ENCODE peak calls at places on chromosomes 16 and 17, in seven cellular contexts. E, T, G, Q, I, J and O are unnamed samples.
A peak's percentile ranks its signal among the peaks of the same experiment; 100 is the strongest.

GRCh38 chr17:75830168-75831031 is 13.8 kb downstream of the UNC13D start:
- DNase-seq in J (peak; percentile 55), E (no peak), Q (peak; percentile 56), T (peak; percentile 19), I (no peak), G (peak; percentile 39), O (no peak)

GRCh38 chr16:53212899-53213235 is 158.1 kb downstream of the CHD9 start:
- DNase-seq in Q (no peak), T (no peak), G (no peak), E (no peak), J (no peak), I (no peak), O (no peak)

GRCh38 chr16:84763164-84763563 is 56.6 kb upstream of the CRISPLD2 start:
- DNase-seq in J (no peak), Q (no peak), E (no peak), I (no peak), T (no peak), G (no peak), O (no peak)

GRCh38 chr17:50035930-50036329 is 20.0 kb upstream of the ITGA3 start:
- DNase-seq in E (no peak), T (no peak), I (no peak), J (no peak), G (no peak), Q (no peak), O (no peak)

GRCh38 chr16:89793955-89794354 is 22.5 kb downstream of the FANCA start:
- DNase-seq in G (no peak), T (no peak), I (no peak), J (no peak), Q (no peak), E (no peak), O (no peak)

GRCh38 chr16:54193656-54194007 is 93.0 kb downstream of the IRX3 start:
- DNase-seq in E (peak; percentile 38), G (peak; percentile 14), I (peak; percentile 68), T (peak; percentile 44), J (peak; percentile 41), Q (peak; percentile 84), O (peak; percentile 59)

GRCh38 chr17:48539177-48539576 is 5.7 kb downstream of the HOXB2 start:
- DNase-seq in T (peak; percentile 57), I (no peak), E (no peak), J (no peak), Q (no peak), G (no peak), O (no peak)

GRCh38 chr17:37818689-37819088 is 73.8 kb upstream of the HNF1B start:
- DNase-seq in T (peak; percentile 87), E (peak; percentile 56), G (no peak), I (peak; percentile 59), J (no peak), Q (no peak), O (peak; percentile 77)

GRCh38 chr17:78580277-78580804 is 3.1 kb upstream of the DNAH17 start:
- DNase-seq in J (no peak), I (no peak), T (no peak), G (no peak), Q (no peak), E (no peak), O (no peak)

GRCh38 chr16:66508261-66508913 is 41.5 kb downstream of the TK2 start:
- DNase-seq in E (no peak), I (peak; percentile 93), T (peak; percentile 95), G (no peak), Q (no peak), J (no peak), O (peak; percentile 87)
- TF ChIP-seq CTCF in E (no peak), I (peak; percentile 7), T (peak; percentile 28), G (no peak), Q (no peak), J (no peak), O (no peak)

GRCh38 chr17:80970762-80971703 is 20.6 kb upstream of the CHMP6 start:
- DNase-seq in I (no peak), Q (peak; percentile 28), J (no peak), T (no peak), G (no peak), E (no peak), O (no peak)
- TF ChIP-seq CTCF in I (no peak), Q (no peak), J (no peak), T (no peak), G (peak; percentile 11), E (peak; percentile 0), O (no peak)

DNA sequence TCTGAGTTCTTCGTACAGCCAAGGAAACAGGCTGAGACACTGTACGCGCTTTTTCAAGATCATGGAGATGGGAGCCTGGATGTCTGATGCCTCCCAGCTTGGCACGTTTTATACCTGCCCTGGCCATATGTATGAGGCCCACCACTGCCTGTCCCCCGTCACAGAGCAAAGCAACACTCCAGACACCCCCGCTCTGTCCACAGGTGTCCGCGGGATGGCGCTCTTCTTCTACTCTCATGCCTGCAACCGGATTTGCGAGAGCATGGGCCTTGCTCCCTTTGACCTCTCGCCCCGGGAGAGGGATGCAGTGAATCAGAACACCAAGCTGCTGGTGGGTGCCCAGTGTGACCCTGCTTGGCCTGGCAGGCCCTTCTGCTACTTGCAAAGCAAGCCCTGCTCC is 39.8 kb upstream of the POLR3E start:
- DNase-seq in J (no peak), G (no peak), E (no peak), Q (no peak), I (no peak), T (no peak), O (no peak)
- TF ChIP-seq CTCF in J (no peak), G (no peak), E (no peak), Q (no peak), I (no peak), T (no peak), O (no peak)

GRCh38 chr16:5350118-5350517 is 252.5 kb upstream of the EEF2KMT start:
- DNase-seq in Q (no peak), T (no peak), E (no peak), I (no peak), J (no peak), G (no peak), O (no peak)
- TF ChIP-seq CTCF in Q (peak; percentile 28), T (no peak), E (no peak), I (no peak), J (no peak), G (no peak), O (no peak)

DNA sequence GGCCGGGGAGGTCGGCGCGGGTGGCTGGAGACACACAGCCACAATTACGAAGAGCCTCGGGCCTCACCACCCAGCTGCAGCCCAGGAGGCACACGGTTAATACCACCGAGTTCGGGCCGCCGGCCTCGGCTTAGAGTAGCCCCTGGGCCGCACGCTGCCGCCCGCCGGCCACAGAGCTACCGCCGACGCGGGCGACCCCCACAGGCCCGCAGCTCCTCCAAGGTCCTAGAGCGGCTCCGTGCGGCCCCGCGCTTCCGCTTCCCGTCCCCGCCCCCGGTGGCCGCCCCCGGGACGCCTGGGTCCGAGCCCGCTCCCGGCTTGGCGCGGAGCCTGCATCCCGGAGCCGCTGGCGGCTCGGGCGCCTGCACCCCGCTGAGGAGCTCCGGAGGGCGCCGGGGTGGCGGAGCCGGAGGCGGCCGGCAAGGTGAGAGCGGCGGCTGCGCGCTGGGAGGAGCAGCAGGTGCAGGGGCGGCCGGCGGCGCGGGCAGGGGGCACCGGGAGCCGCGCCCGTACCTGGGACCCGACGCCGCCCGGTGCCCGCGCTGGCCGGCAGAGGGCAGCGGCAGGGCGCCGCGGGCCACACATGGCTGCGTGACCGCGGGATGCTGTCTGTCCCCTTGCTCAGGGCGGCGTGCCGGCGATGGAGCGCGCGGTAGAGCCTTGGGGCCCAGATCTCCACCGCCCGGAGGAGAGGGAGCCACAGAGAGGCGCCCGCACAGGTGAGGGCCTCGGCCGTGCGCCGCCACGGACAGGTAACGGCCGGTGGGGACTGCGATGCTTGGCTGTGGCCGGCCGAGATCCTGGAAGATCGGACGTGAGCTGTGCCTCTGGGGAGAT is at the start of gene ZNF48:
- DNase-seq in J (peak; percentile 95), E (no peak), Q (peak; percentile 92), T (peak; percentile 56), I (peak; percentile 88), G (peak; percentile 57), O (peak; percentile 93)
- TF ChIP-seq CTCF in J (peak; percentile 36), E (peak; percentile 19), Q (peak; percentile 11), T (peak; percentile 21), I (peak; percentile 65), G (no peak), O (peak; percentile 70)

DNA sequence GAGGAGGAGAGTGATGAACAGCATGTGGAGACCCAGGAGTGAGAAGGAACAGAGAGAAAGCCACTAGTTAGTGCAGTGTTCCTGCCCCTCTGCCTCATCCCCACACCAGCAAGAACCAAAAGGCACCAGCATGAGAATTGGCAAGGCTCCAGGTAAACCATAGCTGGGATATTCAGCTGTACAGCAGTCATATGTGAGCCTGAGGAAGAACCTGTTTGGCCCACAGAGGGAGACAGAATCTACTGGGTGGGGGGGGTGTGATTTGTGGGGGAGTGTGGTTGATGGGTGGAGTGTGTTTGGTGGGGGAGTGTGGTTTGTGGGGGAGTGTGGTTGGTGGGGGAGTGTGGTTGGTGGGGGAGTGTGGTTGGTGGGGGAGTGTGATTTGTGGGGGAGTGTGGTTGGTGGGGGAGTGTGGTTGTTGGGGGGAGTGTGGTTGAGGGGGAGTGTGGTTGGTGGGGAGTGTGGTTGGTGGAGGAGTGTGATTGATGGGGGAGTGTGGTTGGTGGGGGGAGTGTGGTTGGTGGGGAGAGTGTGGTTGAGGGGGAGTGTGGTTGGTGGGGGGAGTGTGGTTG is 19.4 kb downstream of the MINK1 start:
- DNase-seq in T (peak; percentile 63), I (peak; percentile 56), Q (peak; percentile 22), E (peak; percentile 29), J (no peak), G (peak; percentile 12), O (peak; percentile 25)
- TF ChIP-seq CTCF in T (no peak), I (no peak), Q (no peak), E (no peak), J (no peak), G (no peak), O (no peak)

GRCh38 chr16:81732699-81733098 is 46.4 kb upstream of the PLCG2 start:
- DNase-seq in I (no peak), T (no peak), G (no peak), E (no peak), J (no peak), Q (no peak), O (no peak)
- TF ChIP-seq CTCF in I (no peak), T (no peak), G (no peak), E (peak; percentile 4), J (peak; percentile 44), Q (no peak), O (peak; percentile 23)

DNA sequence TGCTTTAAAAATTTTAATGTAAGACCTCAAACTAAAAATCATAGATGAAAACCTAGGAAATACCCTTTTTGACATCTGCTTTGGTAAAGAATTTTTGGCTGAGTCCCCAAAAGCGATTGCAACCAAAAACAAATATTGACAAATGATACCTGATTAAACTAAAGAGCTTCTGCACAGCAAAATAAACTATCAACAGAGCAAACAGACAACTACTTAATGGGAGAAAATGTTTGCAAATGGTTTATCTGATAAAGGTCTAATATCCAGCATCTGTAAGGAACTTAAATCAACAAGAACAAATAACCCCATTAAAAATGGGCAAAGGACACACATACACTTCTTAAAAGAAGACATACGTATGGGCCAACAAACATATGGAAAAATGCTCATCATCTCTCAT is 242.5 kb downstream of the BCAS3 start:
- DNase-seq in I (no peak), E (no peak), Q (no peak), T (no peak), G (no peak), J (no peak), O (no peak)
- TF ChIP-seq CTCF in I (no peak), E (no peak), Q (no peak), T (no peak), G (no peak), J (no peak), O (no peak)